ENCODE peak calls at places on chromosomes 7 and 10, in six cellular contexts. Z is NCI-H2171, H is EL, V is GM13977, Q is NCI-H187, P is progenitor cell of endocrine pancreas. G is an unnamed sample.

GRCh38 chr10:35367107-35367859 is 31.0 kb downstream of the CCNY start:
- DNase-seq in Z (no peak), Q (no peak), H (no peak), V (no peak), P (no peak), G (no peak)

GRCh38 chr7:129298268-129298893 is 73.6 kb downstream of the AHCYL2 start:
- DNase-seq in Q (no peak), Z (peak), V (peak), P (no peak), H (peak), G (peak)

GRCh38 chr10:60914676-60915075 is 29.3 kb downstream of the RHOBTB1 start:
- DNase-seq in P (no peak), H (peak), Q (no peak), V (no peak), Z (no peak), G (no peak)

GRCh38 chr10:72340911-72341310 is 13.8 kb downstream of the DNAJB12 start:
- DNase-seq in Q (no peak), P (no peak), H (no peak), V (no peak), Z (no peak), G (no peak)

GRCh38 chr10:129952771-129953489 is 11.1 kb downstream of the EBF3 start:
- DNase-seq in Q (no peak), Z (no peak), H (no peak), V (no peak), P (no peak), G (no peak)

GRCh38 chr10:36534471-36535002 is 590.9 kb upstream of the ANKRD30A start:
- DNase-seq in P (no peak), V (peak), H (peak), Z (no peak), Q (no peak), G (no peak)

GRCh38 chr10:78972160-78972946 is 96.4 kb upstream of the ZMIZ1 start:
- DNase-seq in P (no peak), Z (no peak), V (no peak), H (peak), Q (no peak), G (no peak)

GRCh38 chr10:103502849-103503660 is 9.6 kb downstream of the NEURL1 start:
- DNase-seq in P (no peak), H (no peak), Q (no peak), Z (no peak), V (no peak), G (no peak)

GRCh38 chr7:71135663-71136062 is 3.7 kb downstream of the GALNT17 start:
- DNase-seq in P (no peak), H (no peak), Z (peak), V (no peak), Q (no peak), G (no peak)

GRCh38 chr10:98144985-98145384 is 10.5 kb downstream of the R3HCC1L start:
- DNase-seq in V (no peak), H (no peak), Q (no peak), Z (no peak), P (no peak), G (no peak)

GRCh38 chr10:102770792-102771191 is 27.0 kb downstream of the WBP1L start:
- DNase-seq in Z (no peak), V (no peak), P (no peak), H (no peak), Q (no peak), G (no peak)

GRCh38 chr7:123719481-123719806 is 29.4 kb downstream of the WASL start:
- DNase-seq in V (no peak), Q (no peak), Z (no peak), H (no peak), P (no peak), G (no peak)

GRCh38 chr10:122555431-122555830 is 5.1 kb upstream of the DMBT1 start:
- DNase-seq in H (no peak), V (no peak), Q (no peak), Z (peak), P (no peak), G (no peak)

GRCh38 chr10:20682782-20683181 is 214.3 kb downstream of the NEBL start:
- DNase-seq in V (no peak), Q (no peak), P (no peak), Z (no peak), H (no peak), G (no peak)

GRCh38 chr10:7529638-7530037 is 118.8 kb upstream of the SFMBT2 start:
- DNase-seq in H (no peak), P (no peak), Z (no peak), Q (no peak), V (no peak), G (no peak)

GRCh38 chr10:114544045-114544659 is 113.9 kb downstream of the ABLIM1 start:
- DNase-seq in Q (no peak), V (peak), H (no peak), Z (no peak), P (no peak), G (peak)

GRCh38 chr10:29470355-29470705 is 164.4 kb downstream of the SVIL start:
- DNase-seq in H (no peak), Z (no peak), Q (no peak), P (no peak), V (no peak), G (no peak)

GRCh38 chr7:2649139-2649838 is 17.5 kb downstream of the TTYH3 start:
- DNase-seq in P (no peak), Q (no peak), V (no peak), H (no peak), Z (no peak), G (no peak)

GRCh38 chr7:116772423-116772852 is 89.9 kb upstream of the CAPZA2 start:
- DNase-seq in P (no peak), Z (no peak), V (no peak), Q (no peak), H (peak), G (no peak)

GRCh38 chr10:108783897-108784296 is 1139.4 kb downstream of the XPNPEP1 start:
- DNase-seq in V (peak), H (peak), P (no peak), Q (no peak), Z (no peak), G (no peak)

GRCh38 chr7:5322621-5323410 is 40.1 kb downstream of the SLC29A4 start:
- DNase-seq in V (no peak), Z (no peak), P (no peak), H (no peak), Q (no peak), G (no peak)

GRCh38 chr10:30831876-30832726 is 199.6 kb downstream of the ZNF438 start:
- DNase-seq in H (no peak), V (no peak), Q (no peak), Z (no peak), P (no peak), G (no peak)

GRCh38 chr10:71647526-71648354 is 71.8 kb downstream of the C10orf105 start:
- DNase-seq in Q (no peak), Z (peak), P (no peak), H (peak), V (no peak), G (no peak)

GRCh38 chr7:77269360-77270075 is 69.9 kb upstream of the FGL2 start:
- DNase-seq in Z (no peak), Q (no peak), P (no peak), V (no peak), H (no peak), G (no peak)

GRCh38 chr10:129335396-129335795 is 131.6 kb upstream of the MGMT start:
- DNase-seq in Z (no peak), H (no peak), P (no peak), V (no peak), Q (no peak), G (no peak)

GRCh38 chr7:41045556-41046123 is 657.2 kb downstream of the INHBA start:
- DNase-seq in P (no peak), Z (peak), Q (no peak), H (no peak), V (no peak), G (no peak)

GRCh38 chr7:42170724-42171123 is 66.3 kb downstream of the GLI3 start:
- DNase-seq in P (no peak), V (no peak), H (peak), Q (no peak), Z (no peak), G (no peak)

GRCh38 chr7:32447218-32447617 is 43.0 kb downstream of the LSM5 start:
- DNase-seq in Z (no peak), P (no peak), Q (no peak), V (no peak), H (no peak), G (no peak)

GRCh38 chr10:33099748-33100147 is 141.7 kb upstream of the ITGB1 start:
- DNase-seq in H (peak), Z (no peak), P (no peak), V (no peak), Q (no peak), G (no peak)

GRCh38 chr7:26147030-26147429 is 5.0 kb upstream of the NFE2L3 start:
- DNase-seq in P (no peak), V (no peak), Q (no peak), Z (no peak), H (no peak), G (no peak)

GRCh38 chr7:117076426-117076943 is 123.2 kb downstream of the ST7 start:
- DNase-seq in P (no peak), Z (no peak), Q (no peak), V (no peak), H (no peak), G (no peak)

G was measured in GM18507.